ENCODE peak calls at places on chromosomes 16 and 17, in six cellular contexts. R is HT1080, V is breast epithelium, L is hepatic stellate cell, I is ELR, S is NCI-H69. W is an unnamed sample.
A peak's percentile ranks its signal among the peaks of the same experiment; 100 is the strongest.

GRCh38 chr17:78356163-78356713 is 3.6 kb downstream of the SOCS3 start:
- DNase-seq in R (peak; percentile 91), V (no peak), L (no peak), I (peak; percentile 100), S (no peak), W (peak; percentile 92)

GRCh38 chr16:83554096-83554495 is 253.7 kb upstream of the HSBP1 start:
- DNase-seq in R (no peak), V (no peak), L (peak; percentile 26), I (no peak), S (no peak), W (no peak)

GRCh38 chr17:78265121-78265520 is 33.7 kb downstream of the TMEM235 start:
- DNase-seq in R (no peak), V (no peak), L (no peak), I (no peak), S (no peak), W (no peak)

GRCh38 chr17:57861737-57862409 is 12.0 kb upstream of the MRPS23 start:
- DNase-seq in R (no peak), V (peak; percentile 60), L (peak; percentile 76), I (peak; percentile 71), S (peak; percentile 49), W (no peak)

GRCh38 chr16:75293746-75294145 is 42.3 kb upstream of the BCAR1 start:
- DNase-seq in R (no peak), V (no peak), L (no peak), I (no peak), S (no peak), W (no peak)

GRCh38 chr16:80684136-80684765 is 120.1 kb downstream of the CDYL2 start:
- DNase-seq in R (no peak), V (no peak), L (no peak), I (no peak), S (no peak), W (no peak)

GRCh38 chr16:66927012-66927436 is 1.7 kb upstream of the RRAD start:
- DNase-seq in R (peak; percentile 95), V (no peak), L (peak; percentile 94), I (peak; percentile 94), S (peak; percentile 5), W (no peak)

GRCh38 chr17:13008461-13008860 is 9.4 kb downstream of the ELAC2 start:
- DNase-seq in R (no peak), V (no peak), L (no peak), I (no peak), S (no peak), W (no peak)

GRCh38 chr17:35084987-35085386 is 21.5 kb upstream of the RFFL start:
- DNase-seq in R (peak; percentile 93), V (no peak), L (no peak), I (peak; percentile 95), S (peak; percentile 19), W (no peak)

GRCh38 chr17:9729034-9729650 is 62.2 kb downstream of the DHRS7C start:
- DNase-seq in R (peak; percentile 56), V (no peak), L (peak; percentile 55), I (peak; percentile 46), S (peak; percentile 23), W (peak; percentile 56)

GRCh38 chr16:77748426-77748825 is 26.1 kb downstream of the NUDT7 start:
- DNase-seq in R (no peak), V (no peak), L (no peak), I (no peak), S (no peak), W (no peak)

GRCh38 chr17:82929676-82930042 is 89.8 kb upstream of the ZNF750 start:
- DNase-seq in R (no peak), V (no peak), L (no peak), I (no peak), S (no peak), W (no peak)